ENCODE peak calls at places on chromosomes 7 and 10, in eight cellular contexts. D is LoVo; F is Ammon's horn; Z is dorsolateral prefrontal cortex; E is CD4-positive, alpha-beta T cell; J is iPS DF 6.9; O is iris pigment epithelial cell; K is GM12891. A is an unnamed sample.

GRCh38 chr7:42460148-42460547 is 223.1 kb upstream of the GLI3 start:
- DNase-seq in D (no peak), O (no peak), Z (no peak), K (no peak), E (no peak), J (no peak), F (no peak), A (no peak)

GRCh38 chr7:100683659-100684533 is 10.2 kb downstream of the GIGYF1 start:
- DNase-seq in F (no peak), K (peak), Z (no peak), D (no peak), E (no peak), O (no peak), J (no peak), A (no peak)

GRCh38 chr7:37052673-37053072 is 328.4 kb upstream of the AOAH start:
- DNase-seq in O (peak), E (no peak), Z (no peak), J (peak), F (peak), D (peak), K (peak), A (no peak)

GRCh38 chr10:124996127-124996853 is 54.4 kb downstream of the ZRANB1 start:
- DNase-seq in F (no peak), D (no peak), O (no peak), E (no peak), Z (no peak), J (no peak), K (no peak), A (no peak)

GRCh38 chr7:13850185-13850752 is 139.2 kb downstream of the ETV1 start:
- DNase-seq in F (peak), K (peak), D (peak), J (no peak), E (peak), O (peak), Z (no peak), A (no peak)

GRCh38 chr7:98733036-98733435 is 116.0 kb downstream of the NPTX2 start:
- DNase-seq in E (no peak), F (no peak), O (peak), J (peak), K (peak), D (no peak), Z (no peak), A (no peak)

GRCh38 chr10:129704786-129705525 is 237.9 kb downstream of the MGMT start:
- DNase-seq in J (no peak), K (no peak), Z (no peak), O (no peak), D (no peak), F (no peak), E (no peak), A (no peak)

GRCh38 chr7:114007391-114007790 is 88.6 kb upstream of the PPP1R3A start:
- DNase-seq in E (no peak), J (no peak), D (no peak), Z (no peak), K (no peak), O (no peak), F (no peak), A (no peak)

GRCh38 chr7:30968747-30969603 is 5.2 kb downstream of the GHRHR start:
- DNase-seq in Z (no peak), O (no peak), E (no peak), D (no peak), K (no peak), F (peak), J (no peak), A (no peak)

GRCh38 chr10:5494611-5495010 is 4.8 kb downstream of the CALML5 start:
- DNase-seq in K (no peak), E (no peak), O (no peak), Z (no peak), D (no peak), F (no peak), J (no peak), A (no peak)

A was measured in cerebellum.